ENCODE peak calls at places on chromosomes 1 and 21, in four cellular contexts. W is HepG2, C is tibial nerve, P is Peyer's patch. H is an unnamed sample.
A peak's percentile ranks its signal among the peaks of the same experiment; 100 is the strongest.

GRCh38 chr21:46154955-46155513 is 345 bp downstream of the FTCD start:
- DNase-seq in W (no peak), C (no peak), P (peak; percentile 39), H (peak; percentile 83)

GRCh38 chr1:13663969-13664368 is 36.0 kb upstream of the PRDM2 start:
- DNase-seq in W (no peak), C (no peak), P (no peak), H (no peak)

GRCh38 chr1:180930687-180931086 is 18.0 kb downstream of the KIAA1614 start:
- DNase-seq in W (no peak), C (no peak), P (no peak), H (no peak)

GRCh38 chr21:45535341-45536081 is 6.7 kb downstream of the SLC19A1 start:
- DNase-seq in W (no peak), C (no peak), P (peak; percentile 47), H (no peak)

GRCh38 chr1:175848329-175848728 is 104.9 kb upstream of the TNR start:
- DNase-seq in W (no peak), C (no peak), P (no peak), H (peak; percentile 4)

GRCh38 chr1:214824758-214825157 is 221.8 kb downstream of the CENPF start:
- DNase-seq in W (no peak), C (no peak), P (no peak), H (no peak)

GRCh38 chr1:10208537-10208936 is 1.8 kb upstream of the KIF1B start:
- DNase-seq in W (no peak), C (peak; percentile 9), P (no peak), H (no peak)

GRCh38 chr1:116481934-116482333 is 88.9 kb downstream of the CD58 start:
- DNase-seq in W (no peak), C (no peak), P (peak; percentile 73), H (peak; percentile 58)

GRCh38 chr1:183025782-183026774 is 2.9 kb downstream of the LAMC1 start:
- DNase-seq in W (peak; percentile 41), C (no peak), P (no peak), H (no peak)

GRCh38 chr1:95653598-95653997 is 419.6 kb downstream of the RWDD3 start:
- DNase-seq in W (no peak), C (no peak), P (no peak), H (no peak)

GRCh38 chr1:220950576-220950975 is 71.3 kb downstream of the HLX start:
- DNase-seq in W (no peak), C (no peak), P (no peak), H (no peak)

GRCh38 chr1:69269491-69269890 is 298.2 kb upstream of the LRRC7 start:
- DNase-seq in W (no peak), C (no peak), P (no peak), H (no peak)

GRCh38 chr21:42707207-42707830 is 53.9 kb downstream of the PDE9A start:
- DNase-seq in W (no peak), C (no peak), P (no peak), H (peak; percentile 76)

GRCh38 chr1:48048064-48048463 is 50.9 kb upstream of the TRABD2B start:
- DNase-seq in W (no peak), C (peak; percentile 30), P (no peak), H (no peak)

GRCh38 chr1:27862671-27863551 is 9.4 kb upstream of the THEMIS2 start:
- DNase-seq in W (no peak), C (peak; percentile 74), P (peak; percentile 34), H (peak; percentile 80)

GRCh38 chr1:213051127-213051880 is at the start of gene RPS6KC1:
- DNase-seq in W (peak; percentile 77), C (peak; percentile 59), P (peak; percentile 88), H (peak; percentile 59)
- TF ChIP-seq POLR2A in W (peak; percentile 62), C (no peak), P (peak; percentile 48), H (no peak)

GRCh38 chr1:18324246-18324645 is 156.5 kb upstream of the KLHDC7A start:
- DNase-seq in W (no peak), C (no peak), P (no peak), H (no peak)
- TF ChIP-seq CTCF in W (peak; percentile 44), C (no peak), P (no peak), H (no peak)

DNA sequence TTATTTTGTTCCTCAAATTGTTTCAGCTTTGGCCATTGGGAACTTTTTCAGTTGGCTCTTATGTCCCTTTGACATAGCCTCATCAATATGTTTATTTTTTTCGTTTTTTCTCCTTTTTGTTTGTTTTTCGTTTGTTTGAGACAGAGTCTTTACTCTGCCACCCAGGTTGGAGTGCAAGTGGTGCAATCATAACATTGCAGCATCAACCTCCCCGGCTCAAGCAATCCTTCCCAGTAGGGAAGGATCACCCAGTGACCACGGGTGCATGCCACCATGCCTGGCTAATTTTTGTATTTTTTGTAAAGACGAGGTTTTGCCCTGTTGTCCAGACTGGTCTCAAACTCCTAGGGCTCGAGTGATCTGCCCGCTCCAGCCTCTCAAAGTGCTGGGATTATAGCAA is 8.1 kb downstream of the POLR3GL start:
- DNase-seq in W (peak; percentile 66), C (no peak), P (no peak), H (peak; percentile 73)
- TF ChIP-seq POLR2A in W (no peak), C (no peak), P (no peak), H (no peak)

GRCh38 chr1:170513138-170513537 is 18.8 kb upstream of the GORAB start:
- DNase-seq in W (no peak), C (no peak), P (no peak), H (no peak)
- TF ChIP-seq CTCF in W (no peak), C (no peak), P (no peak), H (no peak)

GRCh38 chr1:201426395-201427310 is 5.1 kb upstream of the TNNI1 start:
- DNase-seq in W (no peak), C (no peak), P (no peak), H (no peak)

GRCh38 chr1:201432814-201433213 is 11.3 kb upstream of the TNNI1 start:
- DNase-seq in W (no peak), C (no peak), P (no peak), H (no peak)

GRCh38 chr1:201430790-201431189 is 9.3 kb upstream of the TNNI1 start:
- DNase-seq in W (no peak), C (no peak), P (no peak), H (no peak)

GRCh38 chr1:201427923-201428322 is 6.4 kb upstream of the TNNI1 start:
- DNase-seq in W (no peak), C (no peak), P (no peak), H (no peak)

GRCh38 chr1:201429771-201430501 is 8.4 kb upstream of the TNNI1 start:
- DNase-seq in W (no peak), C (no peak), P (no peak), H (no peak)
- TF ChIP-seq POLR2A in W (no peak), C (no peak), P (no peak), H (no peak)

DNA sequence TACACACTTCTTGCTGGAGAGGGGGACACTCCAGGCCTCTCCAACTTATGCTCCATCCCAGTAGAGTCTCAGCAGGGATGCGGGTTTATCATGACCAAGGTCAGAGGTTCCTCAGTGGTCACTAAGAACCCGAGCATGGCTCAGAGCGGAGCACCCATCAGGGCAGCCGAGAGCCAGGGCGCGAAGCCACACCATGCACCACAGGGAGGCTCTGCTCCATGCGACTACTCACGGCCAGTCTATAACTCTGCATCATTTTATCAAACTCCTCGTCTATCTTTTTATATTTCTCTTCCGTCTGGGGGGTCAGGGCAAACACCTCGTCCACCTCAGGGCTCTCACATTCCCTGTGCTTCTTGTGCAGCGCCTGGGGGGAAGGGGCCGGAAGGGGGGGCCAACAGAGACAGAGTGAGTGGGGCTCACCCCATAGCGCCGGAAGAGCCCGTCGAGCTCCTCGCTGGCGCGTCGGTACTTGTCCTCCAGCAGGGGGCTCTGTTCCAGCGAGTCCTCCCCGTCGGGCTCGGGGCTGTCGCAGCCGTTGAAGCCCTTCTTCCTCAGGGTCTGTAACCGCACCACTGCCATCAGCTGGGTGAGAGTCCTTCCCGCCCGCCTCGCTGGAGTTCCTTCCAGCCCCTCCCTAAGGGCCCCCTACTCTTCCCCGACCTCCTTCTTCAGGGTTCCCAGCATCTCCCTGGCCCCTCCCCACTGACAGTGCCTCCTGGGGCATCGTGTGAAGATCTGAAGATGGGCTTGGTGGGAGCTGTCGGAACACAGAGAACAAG is 20.0 kb downstream of the MEF2D start:
- DNase-seq in W (no peak), C (no peak), P (no peak), H (no peak)
- TF ChIP-seq CTCF in W (peak; percentile 62), C (peak; percentile 66), P (peak; percentile 72), H (no peak)